ENCODE peak calls at places on chromosomes 11 and 22, in six cellular contexts. U is dorsolateral prefrontal cortex; Z is RWPE2; N is HCEC 1CT; G is activated effector memory CD4-positive, alpha-beta T cell treated with anti-CD3 and anti-CD28 coated beads, Interleukin-2, amount 50 U/mL, for 16 hours; F is neuronal stem cell. L is an unnamed sample.

GRCh38 chr11:131511794-131512193 is 141.4 kb downstream of the NTM start:
- DNase-seq in U (no peak), Z (no peak), N (no peak), G (no peak), F (peak), L (peak)

GRCh38 chr11:96086111-96086510 is 162.2 kb upstream of the MTMR2 start:
- DNase-seq in U (no peak), Z (no peak), N (no peak), G (no peak), F (no peak), L (no peak)

GRCh38 chr11:111846640-111847039 is 24.7 kb downstream of the ALG9 start:
- DNase-seq in U (no peak), Z (no peak), N (peak), G (no peak), F (no peak), L (no peak)

GRCh38 chr11:125514336-125515101 is 18.5 kb upstream of the FEZ1 start:
- DNase-seq in U (no peak), Z (no peak), N (no peak), G (peak), F (no peak), L (no peak)

GRCh38 chr11:70779433-70780245 is 381.3 kb downstream of the CTTN start:
- DNase-seq in U (no peak), Z (no peak), N (no peak), G (no peak), F (no peak), L (no peak)

GRCh38 chr11:131889760-131890620 is 519.6 kb downstream of the NTM start:
- DNase-seq in U (no peak), Z (no peak), N (peak), G (no peak), F (no peak), L (no peak)

GRCh38 chr11:9626778-9627394 is 37.0 kb upstream of the SWAP70 start:
- DNase-seq in U (no peak), Z (no peak), N (no peak), G (no peak), F (peak), L (no peak)

GRCh38 chr11:5151713-5152153 is 2.8 kb downstream of the OR52A1 start:
- DNase-seq in U (no peak), Z (no peak), N (no peak), G (no peak), F (no peak), L (no peak)

GRCh38 chr22:19759994-19760651 is 455 bp upstream of the TBX1 start:
- DNase-seq in U (no peak), Z (no peak), N (no peak), G (no peak), F (no peak), L (no peak)

GRCh38 chr11:119680899-119681370 is 48.1 kb downstream of the NECTIN1 start:
- DNase-seq in U (peak), Z (no peak), N (no peak), G (no peak), F (no peak), L (no peak)

GRCh38 chr11:79253280-79253679 is 187.6 kb downstream of the TENM4 start:
- DNase-seq in U (peak), Z (no peak), N (no peak), G (no peak), F (no peak), L (no peak)

GRCh38 chr22:20215742-20216141 is 52.4 kb downstream of the RTN4R start:
- DNase-seq in U (no peak), Z (no peak), N (no peak), G (no peak), F (no peak), L (no peak)

GRCh38 chr11:128757235-128757711 is 63.4 kb downstream of the FLI1 start:
- DNase-seq in U (no peak), Z (no peak), N (peak), G (peak), F (no peak), L (no peak)

GRCh38 chr11:20060647-20061205 is 99.5 kb downstream of the DBX1 start:
- DNase-seq in U (no peak), Z (no peak), N (no peak), G (no peak), F (no peak), L (no peak)

GRCh38 chr11:86797133-86797532 is 3.2 kb upstream of the PRSS23 start:
- DNase-seq in U (no peak), Z (no peak), N (no peak), G (no peak), F (no peak), L (no peak)

GRCh38 chr11:105371311-105371710 is 231.7 kb upstream of the CARD18 start:
- DNase-seq in U (no peak), Z (no peak), N (no peak), G (no peak), F (no peak), L (no peak)

GRCh38 chr11:61293869-61294716 is 1.0 kb downstream of the VWCE start:
- DNase-seq in U (peak), Z (no peak), N (peak), G (peak), F (peak), L (peak)

GRCh38 chr22:50160947-50161346 is 9.6 kb upstream of the PANX2 start:
- DNase-seq in U (no peak), Z (no peak), N (no peak), G (no peak), F (no peak), L (no peak)

GRCh38 chr11:92226331-92227232 is 2.0 kb downstream of the FAT3 start:
- DNase-seq in U (peak), Z (no peak), N (no peak), G (no peak), F (peak), L (peak)

GRCh38 chr11:132972565-132972964 is 559.7 kb downstream of the OPCML start:
- DNase-seq in U (peak), Z (no peak), N (no peak), G (no peak), F (no peak), L (no peak)

GRCh38 chr11:78339483-78339882 is 78.1 kb downstream of the GAB2 start:
- DNase-seq in U (no peak), Z (no peak), N (no peak), G (no peak), F (no peak), L (no peak)

GRCh38 chr11:44550123-44550522 is 15.3 kb upstream of the CD82 start:
- DNase-seq in U (no peak), Z (no peak), N (no peak), G (no peak), F (no peak), L (no peak)

GRCh38 chr22:50696251-50696798 is 23.7 kb downstream of the SHANK3 start:
- DNase-seq in U (peak), Z (peak), N (no peak), G (peak), F (no peak), L (no peak)

GRCh38 chr22:30561402-30562154 is 12.9 kb downstream of the GAL3ST1 start:
- DNase-seq in U (no peak), Z (no peak), N (no peak), G (no peak), F (no peak), L (no peak)

GRCh38 chr11:71194702-71195101 is 57.7 kb downstream of the SHANK2 start:
- DNase-seq in U (no peak), Z (no peak), N (no peak), G (no peak), F (no peak), L (no peak)

GRCh38 chr11:113382121-113382520 is 5.5 kb upstream of the ANKK1 start:
- DNase-seq in U (no peak), Z (no peak), N (no peak), G (no peak), F (no peak), L (no peak)

GRCh38 chr22:45308624-45309421 is 911 bp upstream of the FAM118A start:
- DNase-seq in U (no peak), Z (no peak), N (no peak), G (no peak), F (no peak), L (no peak)

GRCh38 chr11:20031155-20032001 is 128.9 kb downstream of the DBX1 start:
- DNase-seq in U (no peak), Z (no peak), N (peak), G (no peak), F (no peak), L (no peak)

GRCh38 chr11:92057849-92058442 is 166.7 kb upstream of the FAT3 start:
- DNase-seq in U (no peak), Z (no peak), N (no peak), G (no peak), F (no peak), L (no peak)

GRCh38 chr11:114275295-114275694 is 20.9 kb upstream of the NNMT start:
- DNase-seq in U (no peak), Z (no peak), N (no peak), G (no peak), F (no peak), L (no peak)

GRCh38 chr11:121154473-121154872 is 53.4 kb downstream of the TECTA start:
- DNase-seq in U (no peak), Z (no peak), N (no peak), G (no peak), F (no peak), L (no peak)

GRCh38 chr22:45970709-45971388 is 6.1 kb downstream of the WNT7B start:
- DNase-seq in U (no peak), Z (no peak), N (no peak), G (no peak), F (no peak), L (no peak)

GRCh38 chr22:45072322-45072903 is 62.6 kb upstream of the PHF21B start:
- DNase-seq in U (peak), Z (peak), N (peak), G (no peak), F (no peak), L (no peak)

GRCh38 chr22:17366830-17367229 is 2.4 kb upstream of the CECR2 start:
- DNase-seq in U (peak), Z (no peak), N (no peak), G (peak), F (peak), L (peak)

GRCh38 chr22:18060646-18061620 is 16.9 kb upstream of the PEX26 start:
- DNase-seq in U (no peak), Z (no peak), N (peak), G (no peak), F (no peak), L (no peak)

GRCh38 chr11:62553839-62554361 is 7.3 kb upstream of the AHNAK start:
- DNase-seq in U (no peak), Z (peak), N (peak), G (peak), F (no peak), L (no peak)

L was measured in progenitor cell of endocrine pancreas.